ENCODE peak calls at places on chromosomes 6 and 20, in seven cellular contexts. H is ovary, E is transverse colon, N is PC-3, C is spleen, Q is lung, F is neuronal stem cell. W is an unnamed sample.
A peak's percentile ranks its signal among the peaks of the same experiment; 100 is the strongest.

GRCh38 chr20:15675813-15676484 is 897.3 kb downstream of the KIF16B start:
- DNase-seq in H (no peak), E (no peak), N (peak; percentile 27), C (no peak), Q (no peak), F (no peak), W (no peak)

GRCh38 chr6:48140221-48140620 is 29.2 kb upstream of the PTCHD4 start:
- DNase-seq in H (no peak), E (no peak), N (peak; percentile 16), C (no peak), Q (no peak), F (no peak), W (no peak)

GRCh38 chr6:73455865-73456629 is 4.0 kb upstream of the CGAS start:
- DNase-seq in H (no peak), E (no peak), N (no peak), C (no peak), Q (no peak), F (no peak), W (no peak)

GRCh38 chr6:37204014-37204751 is 34.2 kb downstream of the PIM1 start:
- DNase-seq in H (no peak), E (peak; percentile 77), N (peak; percentile 68), C (no peak), Q (peak; percentile 59), F (no peak), W (no peak)

GRCh38 chr20:45969712-45970634 is 2.0 kb downstream of the ZNF335 start:
- DNase-seq in H (no peak), E (peak; percentile 19), N (peak; percentile 78), C (peak; percentile 75), Q (no peak), F (peak; percentile 45), W (peak; percentile 61)

GRCh38 chr6:41967312-41968287 is 26.0 kb upstream of the CCND3 start:
- DNase-seq in H (no peak), E (no peak), N (peak; percentile 60), C (no peak), Q (peak; percentile 29), F (no peak), W (no peak)

GRCh38 chr6:140897349-140897748 is 1235.4 kb upstream of the GJE1 start:
- DNase-seq in H (no peak), E (no peak), N (no peak), C (no peak), Q (no peak), F (no peak), W (no peak)

GRCh38 chr6:89927788-89928565 is 33.7 kb downstream of the GJA10 start:
- DNase-seq in H (no peak), E (no peak), N (peak; percentile 44), C (no peak), Q (no peak), F (no peak), W (no peak)

GRCh38 chr6:18343741-18344140 is 43.4 kb upstream of the RNF144B start:
- DNase-seq in H (no peak), E (no peak), N (peak; percentile 73), C (no peak), Q (no peak), F (no peak), W (no peak)

GRCh38 chr20:47062226-47062880 is 167.7 kb downstream of the EYA2 start:
- DNase-seq in H (no peak), E (no peak), N (no peak), C (no peak), Q (no peak), F (no peak), W (no peak)

GRCh38 chr6:70527071-70527737 is 39.5 kb upstream of the SDHAF4 start:
- DNase-seq in H (no peak), E (no peak), N (peak; percentile 45), C (no peak), Q (no peak), F (no peak), W (no peak)

GRCh38 chr20:32737371-32738223 is 5.7 kb downstream of the COMMD7 start:
- DNase-seq in H (no peak), E (no peak), N (peak; percentile 26), C (no peak), Q (no peak), F (no peak), W (no peak)

GRCh38 chr20:31670371-31671228 is 32.9 kb downstream of the COX4I2 start:
- DNase-seq in H (no peak), E (peak; percentile 69), N (no peak), C (no peak), Q (peak; percentile 49), F (no peak), W (no peak)

GRCh38 chr6:34514112-34514511 is 42.0 kb downstream of the SPDEF start:
- DNase-seq in H (no peak), E (no peak), N (no peak), C (peak; percentile 19), Q (no peak), F (no peak), W (no peak)

GRCh38 chr6:73746776-73747175 is 50.8 kb downstream of the CD109 start:
- DNase-seq in H (no peak), E (no peak), N (no peak), C (no peak), Q (no peak), F (no peak), W (no peak)

GRCh38 chr20:6045566-6045965 is 8.3 kb downstream of the LRRN4 start:
- DNase-seq in H (no peak), E (no peak), N (no peak), C (no peak), Q (no peak), F (no peak), W (no peak)

GRCh38 chr6:144939926-144940325 is 654.8 kb downstream of the UTRN start:
- DNase-seq in H (no peak), E (no peak), N (no peak), C (no peak), Q (no peak), F (no peak), W (no peak)

GRCh38 chr6:132300323-132300949 is 100.8 kb downstream of the MOXD1 start:
- DNase-seq in H (no peak), E (peak; percentile 19), N (peak; percentile 66), C (no peak), Q (no peak), F (no peak), W (peak; percentile 11)

GRCh38 chr6:108250240-108250866 is 10.5 kb downstream of the SNX3 start:
- DNase-seq in H (no peak), E (no peak), N (peak; percentile 21), C (no peak), Q (no peak), F (no peak), W (peak; percentile 25)

GRCh38 chr6:7052441-7052936 is 55.3 kb upstream of the RREB1 start:
- DNase-seq in H (peak; percentile 79), E (peak; percentile 42), N (peak; percentile 67), C (peak; percentile 83), Q (peak; percentile 52), F (peak; percentile 35), W (no peak)

GRCh38 chr6:7050911-7051779 is 56.6 kb upstream of the RREB1 start:
- DNase-seq in H (peak; percentile 63), E (peak; percentile 87), N (peak; percentile 96), C (peak; percentile 91), Q (peak; percentile 65), F (peak; percentile 38), W (no peak)

GRCh38 chr6:7051780-7052440 is 55.9 kb upstream of the RREB1 start:
- DNase-seq in H (peak; percentile 69), E (peak; percentile 74), N (peak; percentile 60), C (peak; percentile 94), Q (peak; percentile 61), F (peak; percentile 60), W (no peak)

GRCh38 chr6:7050099-7050498 is 57.7 kb upstream of the RREB1 start:
- DNase-seq in H (no peak), E (no peak), N (no peak), C (no peak), Q (no peak), F (no peak), W (no peak)

DNA sequence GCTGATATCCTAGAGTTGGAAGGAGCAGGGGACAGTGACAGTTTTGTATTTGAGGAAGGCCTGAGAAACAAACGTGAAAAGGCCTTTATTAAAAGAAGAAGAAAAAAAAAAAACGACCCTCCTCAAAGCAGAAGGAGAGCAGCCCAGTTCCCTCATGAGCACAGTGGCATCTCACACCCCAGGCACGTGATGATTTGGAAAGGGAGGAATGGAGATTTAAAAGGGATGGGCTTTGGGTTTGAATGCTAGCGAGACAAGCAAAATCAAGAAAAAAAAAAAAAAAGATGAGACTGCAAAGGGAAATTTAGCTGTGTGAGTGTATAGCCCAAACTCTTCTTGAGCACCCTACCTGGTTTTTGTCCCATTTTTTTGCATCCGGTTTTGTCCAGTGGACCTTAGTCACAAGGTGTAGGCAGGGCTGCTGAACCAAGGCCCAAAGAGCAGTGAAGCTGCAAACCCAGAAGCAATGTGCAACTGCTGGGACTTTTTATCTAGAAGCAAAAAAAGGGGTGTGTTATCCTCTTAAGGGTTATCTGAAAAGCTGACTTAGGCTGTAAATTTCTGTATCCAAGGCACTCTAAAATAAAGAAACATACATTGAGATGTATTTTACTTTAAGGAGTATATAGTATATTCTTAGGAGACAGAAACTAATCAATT is 54.5 kb upstream of the RREB1 start:
- DNase-seq in H (no peak), E (no peak), N (no peak), C (no peak), Q (no peak), F (no peak), W (no peak)
- H3K4me3 ChIP-seq in H (no peak overlapping the region), E (no peak overlapping the region), N (peak overlapping the region; percentile 79), C (no peak overlapping the region), Q (no peak overlapping the region), F (no peak overlapping the region), W (no peak overlapping the region)

GRCh38 chr20:19885576-19885956 is 127.5 kb downstream of the RIN2 start:
- DNase-seq in H (no peak), E (no peak), N (peak; percentile 26), C (no peak), Q (no peak), F (no peak), W (no peak)
- H3K4me1 ChIP-seq in H (peaks cover 26% of the 10 kb centered on the region), E (peaks cover 73% of the 10 kb centered on the region), N (peaks cover 86% of the 10 kb centered on the region), C (peaks cover 54% of the 10 kb centered on the region), Q (peaks cover 9% of the 10 kb centered on the region), F (no peaks in the 10 kb centered on the region), W (peaks cover 2% of the 10 kb centered on the region)

GRCh38 chr20:63795178-63795830 is 35.8 kb downstream of the ZBTB46 start:
- DNase-seq in H (no peak), E (no peak), N (no peak), C (no peak), Q (no peak), F (no peak), W (no peak)
- H3K9me3 ChIP-seq in H (no peaks in the 10 kb centered on the region), E (no peaks in the 10 kb centered on the region), N (no peaks in the 10 kb centered on the region), C (no peaks in the 10 kb centered on the region), Q (no peaks in the 10 kb centered on the region), F (no peaks in the 10 kb centered on the region), W (no peaks in the 10 kb centered on the region)

DNA sequence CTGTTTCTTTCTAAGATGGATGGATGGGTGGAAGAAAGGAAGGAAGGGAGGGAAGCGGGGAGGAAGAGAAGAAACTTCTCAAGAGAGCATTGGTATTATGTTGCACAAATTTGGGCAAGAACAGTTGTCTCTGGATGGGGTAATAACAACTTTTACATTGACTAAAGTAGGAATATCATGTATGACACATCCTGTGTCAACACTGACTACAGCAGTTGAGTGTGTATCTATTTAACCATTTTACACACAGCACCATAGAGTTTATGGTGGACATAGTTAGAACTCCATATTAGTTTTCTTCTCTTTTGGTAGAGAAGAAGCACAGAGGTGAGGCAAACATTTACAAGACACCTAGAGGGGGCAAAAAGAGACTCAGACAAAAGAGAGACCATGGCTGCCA is 44.2 kb upstream of the RNF146 start:
- DNase-seq in H (no peak), E (no peak), N (peak; percentile 32), C (no peak), Q (no peak), F (no peak), W (no peak)
- H3K4me3 ChIP-seq in H (no peak overlapping the region), E (no peak overlapping the region), N (no peak overlapping the region), C (no peak overlapping the region), Q (no peak overlapping the region), F (no peak overlapping the region), W (no peak overlapping the region)

W was measured in iPS DF 6.9.